ENCODE peak calls at places on chromosome 4, in five cellular contexts. Q, X, L, A and I are unnamed samples.
A peak's percentile ranks its signal among the peaks of the same experiment; 100 is the strongest.

GRCh38 chr4:180103794-180104193 is 2139.4 kb upstream of the TENM3 start:
- DNase-seq in X (no peak), A (no peak), Q (no peak), L (no peak), I (no peak)

GRCh38 chr4:72613959-72614358 is 44.9 kb upstream of the ADAMTS3 start:
- DNase-seq in X (no peak), A (no peak), Q (peak; percentile 1), L (no peak), I (no peak)

GRCh38 chr4:19675172-19675811 is 576.4 kb upstream of the SLIT2 start:
- DNase-seq in A (no peak), L (no peak), Q (peak; percentile 54), X (no peak), I (no peak)

GRCh38 chr4:54570822-54571221 is 86.9 kb upstream of the KIT start:
- DNase-seq in L (no peak), X (no peak), Q (no peak), A (no peak), I (no peak)

GRCh38 chr4:138223191-138223910 is 18.8 kb downstream of the SLC7A11 start:
- DNase-seq in X (no peak), Q (peak; percentile 41), A (no peak), L (no peak), I (no peak)

GRCh38 chr4:106266201-106266600 is 49.8 kb downstream of the TBCK start:
- DNase-seq in Q (peak; percentile 68), L (no peak), X (no peak), A (peak; percentile 41), I (no peak)

GRCh38 chr4:26819026-26819425 is 41.6 kb upstream of the STIM2 start:
- DNase-seq in A (no peak), X (no peak), L (no peak), Q (no peak), I (no peak)

GRCh38 chr4:184310171-184310567 is 92.5 kb upstream of the ENPP6 start:
- DNase-seq in L (no peak), Q (peak; percentile 27), X (peak; percentile 48), A (no peak), I (peak; percentile 44)

GRCh38 chr4:155759372-155760252 is 791 bp downstream of the GUCY1B1 start:
- DNase-seq in A (no peak), X (no peak), L (peak; percentile 86), Q (peak; percentile 5), I (no peak)

GRCh38 chr4:39528056-39528465 is 822 bp upstream of the UGDH start:
- DNase-seq in X (no peak), A (no peak), L (no peak), Q (peak; percentile 89), I (no peak)

GRCh38 chr4:119025916-119026661 is 109.5 kb upstream of the MYOZ2 start:
- DNase-seq in A (no peak), X (no peak), Q (peak; percentile 94), L (peak; percentile 50), I (no peak)

GRCh38 chr4:173211838-173212237 is 43.2 kb downstream of the GALNT7 start:
- DNase-seq in A (peak; percentile 52), L (no peak), Q (peak; percentile 77), X (no peak), I (no peak)

GRCh38 chr4:27005512-27006246 is 145.0 kb downstream of the STIM2 start:
- DNase-seq in X (no peak), A (no peak), L (no peak), Q (peak; percentile 57), I (no peak)

GRCh38 chr4:38681283-38682066 is 17.5 kb downstream of the KLF3 start:
- DNase-seq in X (no peak), L (no peak), A (no peak), Q (peak; percentile 64), I (no peak)

GRCh38 chr4:10077101-10077491 is 39.5 kb downstream of the WDR1 start:
- DNase-seq in X (no peak), Q (no peak), L (no peak), A (no peak), I (no peak)

GRCh38 chr4:40763228-40763716 is 13.5 kb downstream of the NSUN7 start:
- DNase-seq in Q (peak; percentile 52), X (no peak), L (no peak), A (no peak), I (no peak)